ENCODE peak calls at places on chromosomes 16 and 17, in four cellular contexts. X is hippocampal formation, I is stomach, Z is body of pancreas. E is an unnamed sample.

GRCh38 chr17:51901242-51901641 is 257.3 kb downstream of the CA10 start:
- DNase-seq in X (no peak), I (no peak), Z (no peak), E (no peak)

GRCh38 chr16:57694556-57695377 is at the start of gene DRC7:
- DNase-seq in X (peak), I (peak), Z (peak), E (peak)

GRCh38 chr16:2458887-2459646 is 842 bp upstream of the TEDC2 start:
- DNase-seq in X (no peak), I (no peak), Z (no peak), E (no peak)

GRCh38 chr17:67161573-67161972 is 83.4 kb downstream of the HELZ start:
- DNase-seq in X (no peak), I (no peak), Z (no peak), E (no peak)

GRCh38 chr16:77322757-77323156 is 112.1 kb downstream of the ADAMTS18 start:
- DNase-seq in X (no peak), I (no peak), Z (no peak), E (no peak)

GRCh38 chr17:42520540-42520951 is 15.5 kb upstream of the NAGLU start:
- DNase-seq in X (no peak), I (no peak), Z (no peak), E (no peak)

GRCh38 chr16:78257376-78257728 is 157.9 kb downstream of the WWOX start:
- DNase-seq in X (no peak), I (no peak), Z (no peak), E (no peak)

GRCh38 chr16:8590161-8590688 is at the start of gene TMEM114:
- DNase-seq in X (no peak), I (no peak), Z (no peak), E (no peak)

GRCh38 chr17:18990331-18990730 is 14.2 kb downstream of the FAM83G start:
- DNase-seq in X (no peak), I (no peak), Z (no peak), E (no peak)

GRCh38 chr17:8935194-8935593 is 30.3 kb downstream of the PIK3R5 start:
- DNase-seq in X (no peak), I (no peak), Z (no peak), E (no peak)

GRCh38 chr16:12300946-12301500 is 324.5 kb downstream of the SNX29 start:
- DNase-seq in X (no peak), I (no peak), Z (no peak), E (no peak)

GRCh38 chr17:19354123-19354522 is 8.4 kb downstream of the B9D1 start:
- DNase-seq in X (no peak), I (no peak), Z (no peak), E (no peak)